ENCODE peak calls at places on chromosomes 4 and X, in seven cellular contexts. D is T-helper 9 cell; Z is activated T-cell treated with anti-CD3 and anti-CD28 coated beads for 1 hour; Y is activated CD4-positive, alpha-beta T cell treated with anti-CD3 and anti-CD28 coated beads for 1 hour; V is stimulated activated CD8-positive, alpha-beta memory T cell treated with anti-CD3 and anti-CD28 coated beads, Interleukin-2, amount 100 ng/mL, for 48 hours; P is RPMI7951; O is AG08396. A is an unnamed sample.

GRCh38 chrX:151702741-151703352 is 7.6 kb downstream of the PRRG3 start:
- DNase-seq in D (no peak), Z (no peak), Y (no peak), O (no peak), P (no peak), V (no peak), A (no peak)

GRCh38 chr4:99341426-99341825 is 11.1 kb downstream of the ADH1C start:
- DNase-seq in Z (no peak), Y (no peak), P (no peak), D (no peak), O (no peak), V (no peak), A (no peak)

GRCh38 chrX:118637997-118638396 is 89.4 kb upstream of the IL13RA1 start:
- DNase-seq in V (no peak), O (no peak), Y (no peak), D (no peak), P (peak), Z (no peak), A (no peak)

GRCh38 chrX:97845451-97845850 is 961.7 kb downstream of the RPA4 start:
- DNase-seq in Y (no peak), O (no peak), Z (no peak), D (no peak), V (no peak), P (no peak), A (no peak)

GRCh38 chr4:95165926-95166524 is 382.7 kb downstream of the UNC5C start:
- DNase-seq in D (no peak), P (peak), V (no peak), O (peak), Y (no peak), Z (no peak), A (no peak)

GRCh38 chrX:46140272-46140671 is 404.9 kb downstream of the ZNF674 start:
- DNase-seq in Z (no peak), O (no peak), D (no peak), Y (no peak), P (no peak), V (no peak), A (no peak)

GRCh38 chr4:152172146-152172545 is 363.7 kb downstream of the FBXW7 start:
- DNase-seq in Y (no peak), O (no peak), V (no peak), Z (no peak), P (no peak), D (no peak), A (no peak)

GRCh38 chrX:56397636-56398035 is 165.5 kb downstream of the KLF8 start:
- DNase-seq in V (no peak), O (no peak), Z (no peak), D (no peak), Y (no peak), P (no peak), A (no peak)

GRCh38 chrX:150411656-150412055 is 48.5 kb downstream of the MAMLD1 start:
- DNase-seq in V (no peak), O (no peak), Y (no peak), D (no peak), P (no peak), Z (no peak), A (no peak)

GRCh38 chr4:64781737-64782326 is 372.6 kb upstream of the TECRL start:
- DNase-seq in V (no peak), P (peak), O (no peak), Z (no peak), Y (no peak), D (no peak), A (no peak)

GRCh38 chrX:70535198-70535597 is 90.6 kb downstream of the DLG3 start:
- DNase-seq in Z (no peak), Y (no peak), D (no peak), O (no peak), P (no peak), V (no peak), A (no peak)

GRCh38 chr4:101357751-101358150 is 10.4 kb upstream of the PPP3CA start:
- DNase-seq in D (no peak), P (peak), V (no peak), Y (no peak), O (no peak), Z (no peak), A (no peak)

GRCh38 chr4:2368779-2369437 is 49.5 kb downstream of the ZFYVE28 start:
- DNase-seq in V (no peak), D (no peak), P (no peak), Y (no peak), Z (no peak), O (no peak), A (no peak)

GRCh38 chr4:154294951-154295350 is 196.6 kb downstream of the DCHS2 start:
- DNase-seq in O (no peak), P (no peak), Y (no peak), D (no peak), V (no peak), Z (no peak), A (no peak)

GRCh38 chr4:155392486-155393184 is 15.9 kb upstream of the MAP9 start:
- DNase-seq in O (peak), Y (no peak), Z (no peak), D (no peak), V (no peak), P (peak), A (no peak)

GRCh38 chr4:76275486-76276126 is 24.1 kb downstream of the FAM47E start:
- DNase-seq in Z (no peak), Y (no peak), V (no peak), P (no peak), D (no peak), O (no peak), A (no peak)

GRCh38 chr4:53706422-53707032 is 115.2 kb upstream of the LNX1 start:
- DNase-seq in Y (no peak), V (no peak), O (peak), P (peak), D (no peak), Z (no peak), A (no peak)

GRCh38 chr4:80213117-80213815 is 16.0 kb downstream of the PRDM8 start:
- DNase-seq in Y (no peak), D (no peak), O (peak), Z (no peak), V (no peak), P (peak), A (no peak)

GRCh38 chr4:2600878-2601277 is 64.4 kb downstream of the FAM193A start:
- DNase-seq in Y (no peak), Z (no peak), D (no peak), O (no peak), V (no peak), P (no peak), A (no peak)

GRCh38 chr4:101099001-101099400 is 248.3 kb downstream of the PPP3CA start:
- DNase-seq in V (no peak), Z (no peak), O (no peak), D (no peak), Y (no peak), P (no peak), A (no peak)

GRCh38 chr4:169849456-169849855 is 91.7 kb upstream of the HPF1 start:
- DNase-seq in Y (no peak), V (no peak), Z (no peak), P (no peak), O (no peak), D (no peak), A (no peak)